ENCODE peak calls at places on chromosomes 2 and 18, in nine cellular contexts. L is A549, V is esophagus squamous epithelium, J is sigmoid colon, P is ovary, Y is tibial nerve, G is testis, T is IMR-90, C is body of pancreas. W is an unnamed sample.

GRCh38 chr2:10794891-10795290 is 17.7 kb downstream of the PDIA6 start:
- DNase-seq in L (no peak), V (no peak), J (no peak), P (no peak), Y (no peak), G (no peak), T (no peak), C (no peak), W (no peak)

GRCh38 chr2:188079176-188079575 is 212.5 kb upstream of the GULP1 start:
- DNase-seq in L (no peak), V (no peak), J (no peak), P (no peak), Y (no peak), G (no peak), T (peak), C (no peak), W (no peak)

GRCh38 chr2:237867465-237867864 is 8.0 kb downstream of the RAMP1 start:
- DNase-seq in L (no peak), V (no peak), J (peak), P (no peak), Y (no peak), G (no peak), T (no peak), C (no peak), W (no peak)

GRCh38 chr2:48530033-48530804 is at the start of gene STON1:
- DNase-seq in L (peak), V (no peak), J (peak), P (peak), Y (peak), G (peak), T (peak), C (peak), W (peak)

GRCh38 chr2:21175895-21176646 is 52.3 kb downstream of the TDRD15 start:
- DNase-seq in L (no peak), V (no peak), J (no peak), P (no peak), Y (no peak), G (peak), T (peak), C (no peak), W (no peak)

GRCh38 chr2:32235315-32235714 is 29.4 kb downstream of the NLRC4 start:
- DNase-seq in L (no peak), V (no peak), J (no peak), P (no peak), Y (no peak), G (no peak), T (peak), C (no peak), W (no peak)

GRCh38 chr2:240627736-240628506 is 2.6 kb downstream of the GPR35 start:
- DNase-seq in L (no peak), V (no peak), J (no peak), P (peak), Y (no peak), G (no peak), T (no peak), C (peak), W (no peak)

GRCh38 chr2:85924522-85924921 is 35.7 kb upstream of the ST3GAL5 start:
- DNase-seq in L (no peak), V (no peak), J (peak), P (peak), Y (peak), G (peak), T (peak), C (no peak), W (no peak)

GRCh38 chr2:25378731-25379490 is 37.2 kb upstream of the DNMT3A start:
- DNase-seq in L (no peak), V (no peak), J (peak), P (no peak), Y (no peak), G (peak), T (no peak), C (no peak), W (peak)

GRCh38 chr2:69781321-69782248 is 39.7 kb downstream of the ANXA4 start:
- DNase-seq in L (peak), V (no peak), J (no peak), P (no peak), Y (no peak), G (no peak), T (no peak), C (peak), W (no peak)

GRCh38 chr18:3836483-3836882 is 386.5 kb downstream of the TGIF1 start:
- DNase-seq in L (no peak), V (no peak), J (no peak), P (no peak), Y (no peak), G (no peak), T (no peak), C (no peak), W (no peak)

GRCh38 chr2:179963626-179964025 is 43.5 kb downstream of the CWC22 start:
- DNase-seq in L (no peak), V (no peak), J (no peak), P (no peak), Y (no peak), G (no peak), T (peak), C (no peak), W (peak)

GRCh38 chr2:180679693-180680092 is 300.7 kb upstream of the UBE2E3 start:
- DNase-seq in L (no peak), V (no peak), J (no peak), P (no peak), Y (no peak), G (no peak), T (no peak), C (no peak), W (no peak)

GRCh38 chr2:10196275-10196892 is 73.8 kb downstream of the RRM2 start:
- DNase-seq in L (no peak), V (no peak), J (no peak), P (no peak), Y (no peak), G (peak), T (no peak), C (no peak), W (no peak)

GRCh38 chr2:205273148-205273547 is 409.2 kb upstream of the NRP2 start:
- DNase-seq in L (no peak), V (no peak), J (no peak), P (no peak), Y (no peak), G (no peak), T (no peak), C (no peak), W (no peak)

GRCh38 chr2:158403237-158403636 is 53.3 kb downstream of the CCDC148 start:
- DNase-seq in L (no peak), V (no peak), J (no peak), P (no peak), Y (no peak), G (no peak), T (peak), C (no peak), W (no peak)

GRCh38 chr2:74576830-74577229 is 22.3 kb downstream of the DOK1 start:
- DNase-seq in L (no peak), V (no peak), J (peak), P (no peak), Y (peak), G (no peak), T (peak), C (peak), W (no peak)

GRCh38 chr2:31141513-31141912 is 3.3 kb upstream of the GALNT14 start:
- DNase-seq in L (no peak), V (no peak), J (no peak), P (no peak), Y (no peak), G (no peak), T (no peak), C (no peak), W (no peak)

GRCh38 chr2:88590998-88591613 is 36.2 kb downstream of the EIF2AK3 start:
- DNase-seq in L (peak), V (no peak), J (no peak), P (no peak), Y (peak), G (peak), T (peak), C (peak), W (no peak)

GRCh38 chr2:121648611-121649401 is 456 bp downstream of the CLASP1 start:
- DNase-seq in L (peak), V (peak), J (peak), P (peak), Y (peak), G (peak), T (peak), C (peak), W (peak)
- TF ChIP-seq POLR2A in L (no peak), V (no peak), J (no peak), P (peak), Y (peak), G (no peak), T (peak), C (no peak), W (peak)

GRCh38 chr18:79528846-79529245 is 133.1 kb downstream of the NFATC1 start:
- DNase-seq in L (peak), V (no peak), J (peak), P (peak), Y (peak), G (peak), T (peak), C (peak), W (peak)

GRCh38 chr18:79525556-79526467 is 130.1 kb downstream of the NFATC1 start:
- DNase-seq in L (no peak), V (no peak), J (peak), P (peak), Y (peak), G (no peak), T (no peak), C (no peak), W (no peak)

GRCh38 chr18:79528296-79528695 is 132.6 kb downstream of the NFATC1 start:
- DNase-seq in L (no peak), V (no peak), J (peak), P (peak), Y (no peak), G (no peak), T (no peak), C (no peak), W (no peak)

GRCh38 chr18:79527656-79528055 is 131.9 kb downstream of the NFATC1 start:
- DNase-seq in L (no peak), V (no peak), J (peak), P (peak), Y (no peak), G (no peak), T (no peak), C (no peak), W (no peak)

DNA sequence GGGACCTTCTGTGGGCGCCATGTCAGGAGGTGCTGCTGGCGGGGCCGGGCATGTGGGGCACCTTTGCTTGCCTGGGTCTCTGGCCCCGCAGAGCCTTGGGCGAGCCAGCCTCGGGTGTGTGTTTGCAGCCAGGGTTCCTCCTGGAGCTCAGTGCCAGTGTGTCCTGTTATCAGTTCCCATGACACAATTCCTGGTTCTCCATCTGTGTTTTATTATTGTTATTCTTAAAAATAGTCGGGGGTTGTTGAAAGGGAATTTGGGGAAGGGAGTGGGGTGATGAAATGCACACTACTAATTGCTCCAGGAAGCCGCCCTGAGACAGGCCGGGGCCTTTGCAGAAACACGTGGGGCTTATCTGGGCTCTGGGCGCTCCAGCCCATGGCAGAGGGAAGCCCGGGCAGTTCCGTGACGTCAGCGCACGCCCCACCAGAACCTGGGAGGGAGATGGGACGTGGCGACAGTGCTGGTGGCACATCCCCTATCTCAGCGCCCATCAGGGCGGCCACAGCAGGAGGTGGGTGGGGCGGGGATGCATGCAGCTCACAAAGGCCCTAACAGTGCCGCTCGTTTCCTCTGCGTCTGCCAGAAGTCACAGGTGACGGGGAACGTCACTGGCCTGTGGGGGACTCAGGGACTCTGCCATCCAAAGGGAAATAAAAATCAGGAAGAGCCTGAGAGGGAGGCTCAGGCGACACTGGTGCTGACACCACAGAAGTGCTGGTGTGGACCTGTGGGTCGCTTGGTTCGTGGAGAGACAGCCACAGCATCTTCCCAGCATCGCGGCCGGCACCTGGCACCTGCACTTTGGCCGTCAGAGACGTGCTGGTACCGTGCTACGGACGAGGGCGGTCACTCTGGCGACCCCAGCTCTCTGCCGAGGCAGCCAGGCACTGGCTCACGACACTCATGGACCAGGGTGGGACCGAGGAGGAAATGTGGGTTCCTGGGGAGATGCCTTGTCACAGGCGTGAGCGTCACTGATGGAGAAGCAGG is 131.0 kb downstream of the NFATC1 start:
- DNase-seq in L (no peak), V (no peak), J (peak), P (peak), Y (no peak), G (no peak), T (no peak), C (no peak), W (no peak)
- TF ChIP-seq POLR2A in L (no peak), V (no peak), J (no peak), P (no peak), Y (no peak), G (no peak), T (no peak), C (no peak), W (no peak)

GRCh38 chr2:161095314-161095713 is 64.9 kb upstream of the TANK start:
- DNase-seq in L (no peak), V (no peak), J (no peak), P (no peak), Y (no peak), G (no peak), T (no peak), C (no peak), W (no peak)

GRCh38 chr2:161085041-161085598 is 75.1 kb upstream of the TANK start:
- DNase-seq in L (no peak), V (no peak), J (no peak), P (no peak), Y (no peak), G (no peak), T (peak), C (no peak), W (no peak)

GRCh38 chr2:161088658-161089350 is 71.4 kb upstream of the TANK start:
- DNase-seq in L (no peak), V (no peak), J (no peak), P (no peak), Y (no peak), G (no peak), T (no peak), C (no peak), W (no peak)

GRCh38 chr2:161096336-161096735 is 63.9 kb upstream of the TANK start:
- DNase-seq in L (no peak), V (no peak), J (no peak), P (no peak), Y (no peak), G (no peak), T (no peak), C (no peak), W (no peak)

DNA sequence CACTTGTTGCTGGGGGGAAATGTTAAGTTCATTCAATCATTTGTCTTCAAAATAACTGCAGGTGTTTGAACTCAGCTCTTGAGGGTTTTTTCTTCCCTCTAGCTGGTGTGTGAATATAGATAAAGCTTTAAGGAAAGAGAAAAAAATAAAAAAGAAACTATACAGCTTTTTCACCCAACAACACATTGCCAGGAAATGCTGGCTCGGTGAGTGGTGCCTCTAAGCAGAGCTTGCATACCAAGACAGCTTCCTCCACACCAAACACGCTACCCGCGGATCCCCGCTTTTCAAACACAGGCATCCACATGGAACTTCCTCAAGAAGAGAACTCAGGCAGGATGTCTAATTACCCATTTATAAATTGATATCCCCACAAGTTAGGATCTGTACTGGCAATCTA is 69.8 kb upstream of the TANK start:
- DNase-seq in L (no peak), V (no peak), J (no peak), P (no peak), Y (no peak), G (peak), T (peak), C (no peak), W (no peak)
- TF ChIP-seq POLR2A in L (no peak), V (no peak), J (no peak), P (no peak), Y (no peak), G (no peak), T (no peak), C (no peak), W (no peak)

DNA sequence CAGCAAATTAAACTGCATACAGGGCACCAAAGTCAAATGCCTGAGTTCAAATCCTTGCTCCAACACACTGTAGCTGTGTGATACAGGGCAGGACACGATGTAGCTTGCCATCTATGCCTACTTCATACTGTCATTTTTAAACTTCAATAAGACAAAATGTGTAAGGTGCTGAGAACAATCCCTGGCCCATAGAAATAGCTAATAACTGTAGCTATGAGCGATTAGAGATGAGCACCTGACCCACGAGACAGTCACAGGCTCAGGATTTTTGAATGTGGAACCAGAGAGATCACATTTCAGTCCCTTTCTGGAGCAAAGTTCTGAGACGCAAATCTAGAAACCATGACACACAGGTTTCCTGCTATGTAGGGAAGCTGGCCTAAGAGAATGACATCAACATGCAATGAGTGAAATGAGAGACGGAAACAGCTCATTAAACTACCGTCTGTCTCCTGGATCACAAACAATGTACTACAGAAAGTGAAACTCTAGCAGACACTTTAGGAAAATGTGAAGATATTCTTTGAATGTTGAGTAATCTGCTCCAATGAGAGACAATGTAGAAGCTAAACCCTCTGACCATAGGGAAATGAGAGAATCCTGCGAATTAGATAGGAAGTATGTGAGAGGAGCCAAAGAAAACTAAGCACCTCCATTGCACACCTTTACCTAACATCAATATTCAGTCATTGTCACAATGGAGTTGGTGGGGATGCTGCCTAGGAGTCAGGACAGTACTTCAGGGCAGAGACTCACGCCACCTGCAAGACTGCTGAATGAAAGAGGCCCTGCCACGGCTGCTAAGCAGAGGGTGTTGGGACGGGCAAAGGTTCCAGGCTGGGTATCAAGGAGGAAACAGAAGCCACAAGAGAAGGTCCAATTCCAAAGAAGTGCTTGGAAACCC is 25.5 kb downstream of the B4GALT6 start:
- DNase-seq in L (no peak), V (no peak), J (no peak), P (no peak), Y (no peak), G (no peak), T (no peak), C (no peak), W (no peak)
- TF ChIP-seq POLR2A in L (no peak), V (no peak), J (no peak), P (no peak), Y (no peak), G (no peak), T (no peak), C (no peak), W (no peak)

GRCh38 chr18:24397694-24398365 is at the start of gene OSBPL1A:
- DNase-seq in L (peak), V (peak), J (peak), P (peak), Y (peak), G (peak), T (peak), C (peak), W (peak)
- TF ChIP-seq POLR2A in L (peak), V (peak), J (no peak), P (no peak), Y (peak), G (no peak), T (peak), C (peak), W (peak)

GRCh38 chr2:241724975-241725870 is 9.2 kb upstream of the D2HGDH start:
- DNase-seq in L (no peak), V (no peak), J (no peak), P (no peak), Y (no peak), G (no peak), T (no peak), C (no peak), W (no peak)
- TF ChIP-seq POLR2A in L (no peak), V (no peak), J (no peak), P (no peak), Y (no peak), G (no peak), T (no peak), C (no peak), W (no peak)

GRCh38 chr18:48136544-48137353 is 206.3 kb upstream of the SMAD2 start:
- DNase-seq in L (peak), V (no peak), J (no peak), P (peak), Y (no peak), G (no peak), T (no peak), C (peak), W (no peak)
- TF ChIP-seq POLR2A in L (no peak), V (peak), J (no peak), P (no peak), Y (no peak), G (no peak), T (no peak), C (peak), W (no peak)

DNA sequence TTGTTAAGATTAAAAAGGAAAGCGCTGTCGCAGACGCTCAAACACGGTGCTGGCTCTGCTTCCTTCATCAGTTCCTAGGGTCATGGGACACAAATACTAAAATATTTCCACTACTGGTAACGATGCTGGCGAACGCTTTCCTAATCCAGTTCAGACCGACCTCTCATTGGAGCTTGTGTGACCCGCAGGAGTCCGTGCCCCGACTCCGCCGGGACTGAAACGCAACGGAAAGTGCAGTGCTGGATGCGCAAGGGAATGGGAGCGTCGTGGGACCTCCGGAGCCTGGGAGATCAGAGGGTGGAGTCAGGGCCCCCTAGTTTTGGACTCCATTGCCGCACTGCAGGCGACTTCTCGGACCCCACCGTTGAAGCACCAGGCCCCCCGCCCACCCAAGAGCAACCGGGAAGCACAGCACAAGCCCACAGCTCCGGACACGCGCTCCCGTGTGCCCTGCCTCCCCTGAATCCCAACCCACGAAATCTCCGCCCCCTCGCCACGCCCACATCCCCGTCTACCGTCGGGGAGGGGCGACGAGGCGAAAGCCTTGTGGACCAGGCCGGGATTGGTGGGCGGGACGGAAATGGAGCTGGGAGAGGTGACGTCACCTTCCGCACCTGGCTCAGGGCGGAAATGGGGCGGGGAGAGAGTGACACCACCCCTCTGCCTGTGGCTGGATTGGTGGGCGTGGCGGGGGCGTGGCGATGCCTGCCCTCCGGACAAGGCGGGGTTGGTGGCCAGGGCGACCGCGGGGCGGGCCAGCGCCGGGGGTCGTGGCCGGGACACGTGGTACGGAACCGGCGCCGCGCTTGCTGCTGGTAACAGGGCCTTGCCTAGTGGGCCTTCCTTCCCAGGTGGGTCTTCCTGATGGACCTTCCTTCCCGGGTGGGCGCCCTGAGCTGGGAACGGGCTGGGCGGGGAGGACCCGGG is at the start of gene CNDP2:
- DNase-seq in L (peak), V (peak), J (peak), P (peak), Y (peak), G (peak), T (peak), C (peak), W (peak)
- TF ChIP-seq POLR2A in L (peak), V (peak), J (peak), P (peak), Y (peak), G (peak), T (peak), C (peak), W (peak)

W was measured in H54.